ENCODE peak calls at places on chromosomes 6 and 20, in nine cellular contexts. S, F, U, Y, L, W, R, D and T are unnamed samples.

GRCh38 chr20:58094160-58094559 is 134.3 kb downstream of the ANKRD60 start:
- DNase-seq in D (no peak), Y (no peak), L (no peak), F (no peak), U (no peak), W (no peak), R (no peak), S (no peak), T (no peak)

GRCh38 chr6:39302669-39303424 is 11.4 kb downstream of the KCNK17 start:
- DNase-seq in S (peak), Y (peak), D (peak), R (peak), U (no peak), F (peak), L (no peak), W (peak), T (peak)

GRCh38 chr20:49894073-49894470 is 21.3 kb downstream of the SPATA2 start:
- DNase-seq in S (no peak), L (no peak), D (no peak), Y (no peak), W (no peak), F (no peak), U (no peak), R (no peak), T (no peak)

GRCh38 chr6:9699890-9700289 is 715.0 kb downstream of the TFAP2A start:
- DNase-seq in Y (no peak), S (no peak), F (no peak), D (no peak), L (no peak), R (no peak), U (no peak), W (peak), T (no peak)

GRCh38 chr20:62540504-62540903 is 64.7 kb upstream of the GATA5 start:
- DNase-seq in Y (no peak), R (no peak), L (no peak), S (no peak), D (no peak), U (no peak), W (no peak), F (no peak), T (no peak)

GRCh38 chr6:89637960-89638319 is 607 bp downstream of the LYRM2 start:
- DNase-seq in S (no peak), W (peak), Y (no peak), D (no peak), L (no peak), R (no peak), U (no peak), F (no peak), T (no peak)

GRCh38 chr6:17527076-17527475 is 73.0 kb upstream of the FAM8A1 start:
- DNase-seq in U (no peak), F (no peak), L (no peak), W (no peak), R (no peak), S (no peak), Y (no peak), D (no peak), T (no peak)

GRCh38 chr6:1322206-1322605 is 10.3 kb downstream of the FOXQ1 start:
- DNase-seq in W (no peak), R (no peak), Y (no peak), D (no peak), U (no peak), S (no peak), L (no peak), F (no peak), T (no peak)

GRCh38 chr6:1020133-1020532 is 291.8 kb upstream of the FOXQ1 start:
- DNase-seq in D (no peak), S (no peak), Y (no peak), U (no peak), F (no peak), W (no peak), R (no peak), L (peak), T (no peak)

GRCh38 chr6:5996701-5997419 is 9.9 kb downstream of the NRN1 start:
- DNase-seq in D (no peak), F (no peak), Y (no peak), U (no peak), R (peak), L (no peak), W (no peak), S (peak), T (no peak)

GRCh38 chr20:34141293-34141692 is 29.2 kb upstream of the EIF2S2 start:
- DNase-seq in U (no peak), R (no peak), F (no peak), S (no peak), D (no peak), W (no peak), Y (no peak), L (no peak), T (no peak)
- H3K27ac ChIP-seq in U (no peak), R (no peak), F (no peak), S (no peak), D (no peak), W (no peak), Y (no peak), L (no peak), T (no peak)

GRCh38 chr6:137216875-137217553 is 2.2 kb downstream of the IFNGR1 start:
- DNase-seq in Y (no peak), L (no peak), R (no peak), W (no peak), F (peak), S (no peak), U (no peak), D (no peak), T (no peak)
- H3K4me3 ChIP-seq in Y (peak), L (peak), R (no peak), W (peak), F (peak), S (no peak), U (peak), D (peak), T (peak)

GRCh38 chr20:53080412-53080962 is 108.3 kb downstream of the TSHZ2 start:
- DNase-seq in F (no peak), Y (no peak), S (no peak), D (no peak), W (no peak), L (no peak), U (no peak), R (no peak), T (no peak)

GRCh38 chr20:53079883-53080282 is 107.7 kb downstream of the TSHZ2 start:
- DNase-seq in L (no peak), R (no peak), S (no peak), W (no peak), D (no peak), Y (no peak), U (no peak), F (no peak), T (no peak)

GRCh38 chr20:53083411-53083810 is 111.3 kb downstream of the TSHZ2 start:
- DNase-seq in F (no peak), L (no peak), W (no peak), U (no peak), S (no peak), R (no peak), D (no peak), Y (no peak), T (no peak)

GRCh38 chr20:53080969-53081871 is 109.1 kb downstream of the TSHZ2 start:
- DNase-seq in S (peak), W (peak), L (no peak), D (peak), F (peak), R (no peak), U (no peak), Y (peak), T (peak)

GRCh38 chr20:53081916-53082863 is 110.0 kb downstream of the TSHZ2 start:
- DNase-seq in W (no peak), L (no peak), U (no peak), R (peak), S (no peak), D (no peak), F (no peak), Y (peak), T (no peak)
- H3K27ac ChIP-seq in W (no peak), L (no peak), U (no peak), R (no peak), S (no peak), D (no peak), F (peak), Y (no peak), T (peak)

GRCh38 chr6:75203721-75204120 is 2.1 kb downstream of the COL12A1 start:
- DNase-seq in F (no peak), R (no peak), U (no peak), L (no peak), Y (peak), W (no peak), S (no peak), D (no peak), T (no peak)
- H3K4me3 ChIP-seq in F (peak), R (no peak), U (peak), L (peak), Y (peak), W (peak), S (no peak), D (peak), T (peak)

GRCh38 chr6:165988757-165989456 is 178.7 kb downstream of the TBXT start:
- DNase-seq in W (no peak), R (peak), Y (no peak), L (no peak), S (no peak), D (no peak), U (no peak), F (no peak), T (no peak)
- H3K27ac ChIP-seq in W (peak), R (no peak), Y (no peak), L (no peak), S (no peak), D (peak), U (no peak), F (peak), T (no peak)

DNA sequence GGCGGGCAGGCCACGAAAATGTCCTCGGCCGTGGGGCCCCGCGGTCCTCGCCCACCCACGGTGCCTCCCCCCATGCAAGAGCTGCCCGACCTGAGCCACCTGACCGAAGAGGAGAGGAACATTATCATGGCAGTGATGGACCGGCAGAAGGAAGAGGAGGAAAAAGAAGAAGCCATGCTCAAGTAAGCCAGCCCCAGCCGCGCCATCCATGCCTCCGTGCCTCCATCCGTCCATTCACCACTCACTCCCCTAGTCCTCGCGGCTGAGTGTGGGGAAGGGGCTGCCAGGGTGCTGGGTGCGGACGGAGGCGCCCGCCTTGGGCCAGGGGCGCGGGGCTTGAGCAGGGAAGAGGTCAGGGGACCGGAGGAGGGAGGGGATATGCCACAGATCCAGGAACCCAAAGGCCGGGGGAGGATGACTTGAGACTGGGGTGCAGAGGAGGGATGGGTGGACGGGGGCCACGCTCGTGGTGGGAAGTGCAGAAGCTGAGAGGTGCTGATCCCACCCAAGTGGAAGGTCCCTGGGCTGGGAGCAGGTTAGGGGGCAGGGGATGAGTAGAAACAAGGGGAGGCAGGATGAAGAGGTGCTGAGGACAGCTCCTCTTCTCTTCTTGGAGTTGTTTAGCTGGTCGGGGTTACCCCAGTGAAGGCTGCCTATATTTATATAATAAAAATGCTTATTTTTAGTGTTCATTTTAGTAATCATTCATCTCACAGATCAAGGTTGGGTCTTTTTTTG is 825 bp downstream of the RIMS1 start:
- DNase-seq in U (no peak), D (no peak), S (peak), L (no peak), W (no peak), Y (no peak), F (no peak), R (peak), T (no peak)
- H3K4me3 ChIP-seq in U (peak), D (no peak), S (no peak), L (peak), W (peak), Y (peak), F (peak), R (peak), T (peak)